ENCODE peak calls at places on chromosomes 6 and 20, in four cellular contexts. Z, A, S and N are unnamed samples.

GRCh38 chr6:26086214-26086613 is 1.0 kb upstream of the HFE start:
- DNase-seq in Z (no peak), A (no peak), S (no peak), N (no peak)

GRCh38 chr6:143002686-143003085 is 57.7 kb upstream of the HIVEP2 start:
- DNase-seq in Z (no peak), A (no peak), S (no peak), N (no peak)

GRCh38 chr6:30964075-30964474 is 19.4 kb upstream of the MUC21 start:
- DNase-seq in Z (no peak), A (no peak), S (no peak), N (no peak)

GRCh38 chr6:113172531-113172966 is 684.6 kb upstream of the MARCKS start:
- DNase-seq in Z (no peak), A (no peak), S (no peak), N (no peak)

GRCh38 chr20:34190679-34191090 is 50.5 kb upstream of the ASIP start:
- DNase-seq in Z (peak; percentile 87), A (peak; percentile 92), S (peak; percentile 67), N (peak; percentile 89)

GRCh38 chr6:161393839-161394364 is 120.0 kb upstream of the AGPAT4 start:
- DNase-seq in Z (peak; percentile 90), A (peak; percentile 90), S (no peak), N (no peak)

GRCh38 chr20:63891061-63892002 is 3.6 kb upstream of the DNAJC5 start:
- DNase-seq in Z (no peak), A (peak; percentile 13), S (no peak), N (peak; percentile 42)

GRCh38 chr20:50323777-50324604 is 133.4 kb downstream of the CEBPB start:
- DNase-seq in Z (no peak), A (no peak), S (no peak), N (no peak)

GRCh38 chr20:21100590-21101452 is 5.3 kb downstream of the LINC00237 start:
- DNase-seq in Z (peak; percentile 2), A (peak; percentile 75), S (peak; percentile 80), N (peak; percentile 79)

GRCh38 chr6:52550014-52550575 is 26.8 kb downstream of the TRAM2 start:
- DNase-seq in Z (no peak), A (no peak), S (no peak), N (no peak)

GRCh38 chr6:169263836-169264608 is 10.4 kb upstream of the THBS2 start:
- DNase-seq in Z (peak; percentile 64), A (no peak), S (no peak), N (no peak)

GRCh38 chr6:31525932-31526591 is 2.7 kb upstream of the MCCD1 start:
- DNase-seq in Z (peak; percentile 57), A (no peak), S (no peak), N (no peak)

GRCh38 chr6:74091133-74091793 is 395.3 kb downstream of the CD109 start:
- DNase-seq in Z (peak; percentile 58), A (peak; percentile 55), S (no peak), N (no peak)

GRCh38 chr6:136982928-136983327 is 60.8 kb downstream of the SLC35D3 start:
- DNase-seq in Z (no peak), A (no peak), S (no peak), N (no peak)

GRCh38 chr6:118894425-118895240 is 681 bp downstream of the ASF1A start:
- DNase-seq in Z (peak; percentile 66), A (peak; percentile 65), S (peak; percentile 74), N (peak; percentile 48)

GRCh38 chr6:45420909-45421699 is 43.4 kb upstream of the SUPT3H start:
- DNase-seq in Z (no peak), A (peak; percentile 50), S (no peak), N (no peak)
- H4K8ac ChIP-seq in Z (peak overlapping the region; percentile 10), A (no peak overlapping the region), S (no peak overlapping the region), N (no peak overlapping the region)

GRCh38 chr6:150331344-150331743 is 37.5 kb upstream of the IYD start:
- DNase-seq in Z (no peak), A (peak; percentile 14), S (no peak), N (no peak)
- H4K5ac ChIP-seq in Z (no peak overlapping the region), A (no peak overlapping the region), S (no peak overlapping the region), N (no peak overlapping the region)

DNA sequence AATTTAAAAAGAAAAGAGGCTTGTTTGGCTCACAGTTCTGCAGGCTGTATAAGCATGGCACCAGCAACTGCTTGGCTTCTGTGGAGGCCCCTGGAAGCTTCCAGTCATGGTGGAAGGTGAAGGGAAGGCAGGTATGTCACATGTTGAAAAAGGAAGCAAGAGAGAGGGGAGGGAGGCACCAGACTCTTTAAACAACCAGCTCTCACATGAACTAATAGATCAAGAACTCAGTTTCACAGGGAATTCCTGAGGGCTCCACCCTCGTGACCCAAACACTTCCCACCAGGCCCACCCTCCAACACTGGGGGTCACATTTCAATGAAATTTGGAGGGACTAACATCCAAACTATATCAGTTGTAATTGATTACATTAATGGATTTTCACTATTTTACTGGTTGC is 127.9 kb upstream of the MLIP start:
- DNase-seq in Z (no peak), A (no peak), S (no peak), N (no peak)
- H2BK5ac ChIP-seq in Z (no peak overlapping the region), A (no peak overlapping the region), S (no peak overlapping the region), N (no peak overlapping the region)

GRCh38 chr6:167572841-167573271 is 248.0 kb downstream of the TTLL2 start:
- DNase-seq in Z (no peak), A (no peak), S (no peak), N (no peak)
- H4K8ac ChIP-seq in Z (no peak overlapping the region), A (no peak overlapping the region), S (no peak overlapping the region), N (no peak overlapping the region)

DNA sequence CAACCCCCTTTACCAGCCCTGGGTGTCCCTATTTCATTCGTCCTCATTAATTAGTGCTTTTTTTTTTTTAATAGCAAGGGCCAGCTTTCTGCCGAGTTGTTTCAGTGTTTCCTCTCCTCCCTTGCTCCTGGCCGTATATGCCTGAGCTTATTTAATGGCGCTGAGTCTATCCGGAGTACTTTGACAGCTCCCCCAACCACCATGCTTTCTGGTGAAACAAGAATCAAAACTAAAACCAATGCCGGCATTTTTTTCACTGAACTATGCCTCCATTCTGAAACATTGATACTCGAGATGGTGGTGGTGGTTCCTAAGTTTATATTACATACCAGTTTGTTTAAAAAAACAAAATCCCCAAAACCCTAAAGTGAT is 1.2 kb downstream of the DCBLD1 start:
- DNase-seq in Z (peak; percentile 48), A (no peak), S (no peak), N (no peak)
- H4K5ac ChIP-seq in Z (peak overlapping the region; percentile 62), A (no peak overlapping the region), S (no peak overlapping the region), N (no peak overlapping the region)

DNA sequence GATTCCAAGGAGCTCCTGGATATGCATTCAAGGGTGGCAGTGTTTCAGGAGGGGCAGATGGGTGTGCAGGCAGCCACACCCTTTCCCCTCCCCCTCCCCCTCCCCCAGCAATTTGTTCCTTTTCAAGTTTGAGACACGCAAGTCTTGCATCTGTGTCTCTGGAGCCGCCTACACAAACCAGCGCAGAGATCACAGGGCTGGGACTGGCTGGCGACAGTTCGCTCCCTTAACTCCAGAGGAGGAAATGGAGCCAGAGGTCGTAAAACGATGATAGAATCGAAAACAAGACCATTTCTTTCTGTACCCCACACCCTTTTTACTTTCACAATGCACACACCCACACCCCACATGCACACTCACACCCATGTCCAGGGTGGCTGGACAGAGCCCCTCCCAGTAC is 163.1 kb downstream of the LY86 start:
- DNase-seq in Z (no peak), A (no peak), S (no peak), N (no peak)
- H2BK5ac ChIP-seq in Z (no peak overlapping the region), A (no peak overlapping the region), S (no peak overlapping the region), N (no peak overlapping the region)

DNA sequence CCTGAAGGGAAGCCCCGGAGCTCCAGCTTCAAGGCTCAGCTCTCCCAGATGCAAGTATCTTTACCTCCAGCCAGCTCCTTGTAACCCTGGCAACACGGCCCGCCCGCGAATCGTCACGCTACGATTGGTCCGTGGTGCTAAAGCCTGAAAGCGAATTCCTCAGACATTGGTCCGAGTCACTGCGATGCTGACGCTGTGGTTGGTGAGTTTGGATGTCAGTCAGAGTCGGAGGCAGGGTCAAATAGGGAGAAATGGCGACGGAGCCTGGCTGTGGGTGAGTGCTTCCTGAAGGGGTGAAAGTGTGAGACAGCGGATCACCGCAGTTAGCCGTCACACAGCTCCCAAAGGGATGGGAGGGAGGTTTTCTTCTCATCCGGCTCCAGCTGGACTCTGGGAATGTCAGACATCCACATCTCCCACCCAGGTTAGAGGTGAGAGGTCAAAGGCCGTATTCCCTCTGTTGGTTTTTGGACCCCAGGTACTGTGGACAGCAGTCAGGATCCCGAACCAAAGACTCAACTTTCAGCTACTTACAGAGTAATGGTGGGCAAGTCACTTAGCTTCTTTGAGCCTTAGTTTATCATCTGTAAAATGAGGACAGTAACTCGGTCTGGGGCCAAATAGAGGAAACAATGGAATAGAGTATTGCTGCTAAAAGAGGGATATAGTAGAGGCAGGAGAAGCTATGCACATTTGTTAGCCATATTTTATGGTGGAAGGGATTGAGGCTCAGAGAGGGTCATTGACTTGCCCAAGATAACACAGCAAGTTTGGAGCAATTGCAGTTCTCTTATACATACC is at the start of gene ZSWIM1:
- DNase-seq in Z (peak; percentile 99), A (peak; percentile 100), S (peak; percentile 99), N (peak; percentile 99)
- H4K8ac ChIP-seq in Z (peak within 1 kb of the TSS; percentile 99), A (no peak within 1 kb of the TSS), S (peak within 1 kb of the TSS; percentile 94), N (no peak within 1 kb of the TSS)

DNA sequence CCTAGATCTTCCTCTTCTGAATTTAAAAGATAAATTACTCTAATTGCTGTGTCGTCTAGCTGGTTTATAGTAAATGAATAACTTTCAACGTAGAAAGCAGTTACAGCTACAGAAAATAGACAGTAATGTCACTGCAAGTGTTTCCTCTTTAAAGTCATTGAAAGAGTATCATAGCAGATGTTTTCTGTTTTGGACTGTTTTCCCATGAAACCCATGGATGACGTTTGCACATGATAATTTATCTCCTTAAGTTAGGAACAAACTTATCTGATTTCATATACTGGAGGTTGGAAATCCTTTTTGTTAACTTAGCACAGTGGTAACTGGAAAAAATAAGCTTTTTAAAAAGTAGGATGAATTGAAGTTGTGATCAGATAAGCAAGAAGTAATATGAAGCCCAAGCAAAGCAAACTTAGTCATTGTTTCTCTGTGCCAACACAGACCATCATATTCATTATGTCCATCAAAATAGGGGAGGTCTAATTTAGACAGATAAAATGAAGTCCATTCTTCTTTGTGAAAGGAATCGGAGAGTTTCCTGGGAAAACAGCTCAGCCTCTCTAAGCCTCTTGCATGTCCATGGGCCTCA is 61.6 kb downstream of the PLCB4 start:
- DNase-seq in Z (peak; percentile 44), A (no peak), S (no peak), N (no peak)
- H4K5ac ChIP-seq in Z (no peak overlapping the region), A (no peak overlapping the region), S (no peak overlapping the region), N (no peak overlapping the region)

DNA sequence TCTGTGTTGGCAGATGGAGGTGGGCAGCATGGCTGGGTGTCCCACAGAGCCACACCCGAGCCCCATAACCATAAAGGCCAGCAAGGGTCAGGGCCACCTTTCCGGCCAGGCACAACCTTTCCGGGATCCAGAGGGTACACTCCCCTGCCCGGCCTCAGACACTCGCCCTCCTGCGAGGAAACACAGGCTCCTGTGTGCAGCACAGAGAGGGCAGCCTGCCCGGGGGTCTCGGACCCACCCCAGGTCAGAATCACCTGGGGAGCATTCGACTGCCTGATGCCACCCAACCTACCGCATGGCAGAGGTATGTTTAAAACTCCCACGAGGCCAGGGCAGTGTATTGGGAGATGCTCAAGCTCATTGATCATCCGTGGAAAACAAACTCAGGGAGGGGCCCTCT is 260.3 kb downstream of the TAF4 start:
- DNase-seq in Z (no peak), A (no peak), S (no peak), N (no peak)
- H2BK5ac ChIP-seq in Z (no peak overlapping the region), A (no peak overlapping the region), S (no peak overlapping the region), N (no peak overlapping the region)